ENCODE peak calls at places on chromosomes 12 and 14, in ten cellular contexts. K is Calu3; G is activated naive CD8-positive, alpha-beta T cell treated with anti-CD3 and anti-CD28 coated beads for 36 hours; R is neural progenitor cell; X is HS-5; M is CD8-positive, alpha-beta T cell; W is RPMI8226; U is NAMALWA; C is PC-9; O is esophagus squamous epithelium. P is an unnamed sample.

GRCh38 chr12:132222096-132222807 is 78.0 kb downstream of the NOC4L start:
- DNase-seq in K (peak), G (peak), R (peak), X (peak), M (peak), W (peak), U (peak), C (peak), O (no peak), P (no peak)

GRCh38 chr12:6234906-6235305 is 34.7 kb downstream of the CD9 start:
- DNase-seq in K (no peak), G (no peak), R (no peak), X (no peak), M (no peak), W (peak), U (no peak), C (no peak), O (no peak), P (no peak)

GRCh38 chr14:97218713-97219355 is 421.7 kb downstream of the VRK1 start:
- DNase-seq in K (no peak), G (peak), R (peak), X (no peak), M (peak), W (no peak), U (no peak), C (no peak), O (no peak), P (no peak)

GRCh38 chr14:76924363-76925151 is 98.3 kb downstream of the LRRC74A start:
- DNase-seq in K (no peak), G (peak), R (peak), X (no peak), M (peak), W (peak), U (peak), C (no peak), O (no peak), P (no peak)

GRCh38 chr14:48333221-48333910 is 658.0 kb upstream of the MDGA2 start:
- DNase-seq in K (no peak), G (no peak), R (no peak), X (no peak), M (no peak), W (no peak), U (no peak), C (no peak), O (no peak), P (no peak)

GRCh38 chr12:2551514-2551913 is 243.3 kb upstream of the FKBP4 start:
- DNase-seq in K (no peak), G (no peak), R (no peak), X (no peak), M (no peak), W (no peak), U (no peak), C (no peak), O (no peak), P (no peak)

GRCh38 chr12:4302881-4303280 is 18.1 kb upstream of the TIGAR start:
- DNase-seq in K (no peak), G (no peak), R (no peak), X (no peak), M (no peak), W (no peak), U (no peak), C (no peak), O (no peak), P (no peak)

GRCh38 chr14:75427126-75427481 is 718 bp upstream of the JDP2 start:
- DNase-seq in K (no peak), G (no peak), R (peak), X (no peak), M (no peak), W (no peak), U (no peak), C (no peak), O (no peak), P (no peak)

GRCh38 chr12:117148642-117149041 is 41.6 kb downstream of the FBXO21 start:
- DNase-seq in K (no peak), G (no peak), R (no peak), X (no peak), M (no peak), W (no peak), U (no peak), C (no peak), O (no peak), P (no peak)

GRCh38 chr12:25155031-25155576 is 39.9 kb downstream of the DNAI7 start:
- DNase-seq in K (peak), G (no peak), R (peak), X (peak), M (no peak), W (peak), U (peak), C (no peak), O (no peak), P (no peak)

GRCh38 chr14:95156765-95157194 is 549 bp downstream of the DICER1 start:
- DNase-seq in K (peak), G (peak), R (no peak), X (no peak), M (peak), W (peak), U (no peak), C (no peak), O (no peak), P (no peak)

GRCh38 chr14:90642239-90642717 is 174.0 kb downstream of the TTC7B start:
- DNase-seq in K (peak), G (no peak), R (peak), X (no peak), M (no peak), W (no peak), U (no peak), C (peak), O (no peak), P (no peak)

GRCh38 chr14:100392266-100392850 is 69.2 kb downstream of the SLC25A47 start:
- DNase-seq in K (no peak), G (no peak), R (no peak), X (no peak), M (no peak), W (no peak), U (no peak), C (no peak), O (no peak), P (no peak)

GRCh38 chr12:61750604-61751003 is 509.6 kb upstream of the USP15 start:
- DNase-seq in K (no peak), G (no peak), R (no peak), X (peak), M (no peak), W (no peak), U (no peak), C (no peak), O (no peak), P (no peak)

GRCh38 chr12:93344876-93345275 is 32.8 kb upstream of the NUDT4 start:
- DNase-seq in K (no peak), G (no peak), R (no peak), X (no peak), M (no peak), W (no peak), U (no peak), C (no peak), O (no peak), P (no peak)

GRCh38 chr12:122837306-122838265 is 2.3 kb downstream of the HIP1R start:
- DNase-seq in K (no peak), G (no peak), R (no peak), X (no peak), M (no peak), W (no peak), U (no peak), C (peak), O (no peak), P (no peak)